ENCODE peak calls at places on chromosome 15, in nine cellular contexts. One of them, this sample, is unnamed.

GRCh38 chr15:63089260-63090043 is 32.2 kb upstream of the LACTB start:
- DNase-seq in cardiac muscle cell: peak
- DNase-seq in right lobe of liver: no peak
- DNase-seq in fibroblast of lung: peak
- DNase-seq in WERI-Rb-1: peak
- DNase-seq in choroid plexus epithelial cell: peak
- DNase-seq in AG04450: peak
- DNase-seq in Panc1: no peak
- DNase-seq in adrenal gland: no peak
- DNase-seq in this sample: no peak

GRCh38 chr15:80526556-80527340 is 122.6 kb downstream of the ARNT2 start:
- DNase-seq in cardiac muscle cell: peak
- DNase-seq in right lobe of liver: no peak
- DNase-seq in fibroblast of lung: peak
- DNase-seq in WERI-Rb-1: no peak
- DNase-seq in choroid plexus epithelial cell: peak
- DNase-seq in AG04450: no peak
- DNase-seq in Panc1: no peak
- DNase-seq in adrenal gland: no peak
- DNase-seq in this sample: no peak

GRCh38 chr15:89291934-89292438 is 42.6 kb downstream of the POLG start:
- DNase-seq in cardiac muscle cell: no peak
- DNase-seq in right lobe of liver: no peak
- DNase-seq in fibroblast of lung: no peak
- DNase-seq in WERI-Rb-1: no peak
- DNase-seq in choroid plexus epithelial cell: no peak
- DNase-seq in AG04450: no peak
- DNase-seq in Panc1: no peak
- DNase-seq in adrenal gland: no peak
- DNase-seq in this sample: no peak

GRCh38 chr15:63061971-63062370 is 19.4 kb downstream of the TPM1 start:
- DNase-seq in cardiac muscle cell: no peak
- DNase-seq in right lobe of liver: no peak
- DNase-seq in fibroblast of lung: no peak
- DNase-seq in WERI-Rb-1: no peak
- DNase-seq in choroid plexus epithelial cell: no peak
- DNase-seq in AG04450: no peak
- DNase-seq in Panc1: no peak
- DNase-seq in adrenal gland: no peak
- DNase-seq in this sample: no peak

GRCh38 chr15:65634381-65634780 is 12.6 kb downstream of the SLC24A1 start:
- DNase-seq in cardiac muscle cell: no peak
- DNase-seq in right lobe of liver: no peak
- DNase-seq in fibroblast of lung: no peak
- DNase-seq in WERI-Rb-1: no peak
- DNase-seq in choroid plexus epithelial cell: no peak
- DNase-seq in AG04450: no peak
- DNase-seq in Panc1: peak
- DNase-seq in adrenal gland: no peak
- DNase-seq in this sample: no peak

GRCh38 chr15:88990185-88990679 is 77.1 kb upstream of the MFGE8 start:
- DNase-seq in cardiac muscle cell: no peak
- DNase-seq in right lobe of liver: no peak
- DNase-seq in fibroblast of lung: no peak
- DNase-seq in WERI-Rb-1: no peak
- DNase-seq in choroid plexus epithelial cell: no peak
- DNase-seq in AG04450: no peak
- DNase-seq in Panc1: no peak
- DNase-seq in adrenal gland: no peak
- DNase-seq in this sample: no peak

GRCh38 chr15:98983333-98983732 is 24.3 kb downstream of the PGPEP1L start:
- DNase-seq in cardiac muscle cell: peak
- DNase-seq in right lobe of liver: no peak
- DNase-seq in fibroblast of lung: peak
- DNase-seq in WERI-Rb-1: no peak
- DNase-seq in choroid plexus epithelial cell: peak
- DNase-seq in AG04450: peak
- DNase-seq in Panc1: peak
- DNase-seq in adrenal gland: peak
- DNase-seq in this sample: peak

GRCh38 chr15:97909291-97909891 is 51.1 kb upstream of the ARRDC4 start:
- DNase-seq in cardiac muscle cell: peak
- DNase-seq in right lobe of liver: peak
- DNase-seq in fibroblast of lung: peak
- DNase-seq in WERI-Rb-1: peak
- DNase-seq in choroid plexus epithelial cell: peak
- DNase-seq in AG04450: peak
- DNase-seq in Panc1: peak
- DNase-seq in adrenal gland: peak
- DNase-seq in this sample: peak

GRCh38 chr15:98226149-98226548 is 265.6 kb downstream of the ARRDC4 start:
- DNase-seq in cardiac muscle cell: no peak
- DNase-seq in right lobe of liver: no peak
- DNase-seq in fibroblast of lung: no peak
- DNase-seq in WERI-Rb-1: no peak
- DNase-seq in choroid plexus epithelial cell: no peak
- DNase-seq in AG04450: no peak
- DNase-seq in Panc1: no peak
- DNase-seq in adrenal gland: no peak
- DNase-seq in this sample: no peak

GRCh38 chr15:85527907-85528306 is 147.5 kb downstream of the AKAP13 start:
- DNase-seq in cardiac muscle cell: peak
- DNase-seq in right lobe of liver: no peak
- DNase-seq in fibroblast of lung: peak
- DNase-seq in WERI-Rb-1: no peak
- DNase-seq in choroid plexus epithelial cell: peak
- DNase-seq in AG04450: peak
- DNase-seq in Panc1: no peak
- DNase-seq in adrenal gland: no peak
- DNase-seq in this sample: no peak

GRCh38 chr15:74210729-74211128 is 8.1 kb upstream of the STRA6 start:
- DNase-seq in cardiac muscle cell: no peak
- DNase-seq in right lobe of liver: no peak
- DNase-seq in fibroblast of lung: no peak
- DNase-seq in WERI-Rb-1: no peak
- DNase-seq in choroid plexus epithelial cell: no peak
- DNase-seq in AG04450: no peak
- DNase-seq in Panc1: no peak
- DNase-seq in adrenal gland: no peak
- DNase-seq in this sample: no peak

GRCh38 chr15:63833246-63833696 is 477 bp downstream of the HERC1 start:
- DNase-seq in cardiac muscle cell: peak
- DNase-seq in right lobe of liver: peak
- DNase-seq in fibroblast of lung: peak
- DNase-seq in WERI-Rb-1: peak
- DNase-seq in choroid plexus epithelial cell: peak
- DNase-seq in AG04450: no peak
- DNase-seq in Panc1: no peak
- DNase-seq in adrenal gland: peak
- DNase-seq in this sample: peak

GRCh38 chr15:79680721-79681120 is 216.1 kb downstream of the MTHFS start:
- DNase-seq in cardiac muscle cell: peak
- DNase-seq in right lobe of liver: no peak
- DNase-seq in fibroblast of lung: peak
- DNase-seq in WERI-Rb-1: no peak
- DNase-seq in choroid plexus epithelial cell: peak
- DNase-seq in AG04450: peak
- DNase-seq in Panc1: no peak
- DNase-seq in adrenal gland: no peak
- DNase-seq in this sample: peak

GRCh38 chr15:31024979-31025378 is 33.6 kb upstream of the MTMR10 start:
- DNase-seq in cardiac muscle cell: no peak
- DNase-seq in right lobe of liver: no peak
- DNase-seq in fibroblast of lung: no peak
- DNase-seq in WERI-Rb-1: no peak
- DNase-seq in choroid plexus epithelial cell: peak
- DNase-seq in AG04450: no peak
- DNase-seq in Panc1: no peak
- DNase-seq in adrenal gland: no peak
- DNase-seq in this sample: no peak

GRCh38 chr15:89430530-89431341 is 65.6 kb downstream of the RHCG start:
- DNase-seq in cardiac muscle cell: peak
- DNase-seq in right lobe of liver: peak
- DNase-seq in fibroblast of lung: peak
- DNase-seq in WERI-Rb-1: peak
- DNase-seq in choroid plexus epithelial cell: peak
- DNase-seq in AG04450: peak
- DNase-seq in Panc1: peak
- DNase-seq in adrenal gland: peak
- DNase-seq in this sample: peak

GRCh38 chr15:48897144-48897814 is 19.3 kb downstream of the EID1 start:
- DNase-seq in cardiac muscle cell: peak
- DNase-seq in right lobe of liver: no peak
- DNase-seq in fibroblast of lung: peak
- DNase-seq in WERI-Rb-1: no peak
- DNase-seq in choroid plexus epithelial cell: peak
- DNase-seq in AG04450: peak
- DNase-seq in Panc1: no peak
- DNase-seq in adrenal gland: no peak
- DNase-seq in this sample: no peak

DNA sequence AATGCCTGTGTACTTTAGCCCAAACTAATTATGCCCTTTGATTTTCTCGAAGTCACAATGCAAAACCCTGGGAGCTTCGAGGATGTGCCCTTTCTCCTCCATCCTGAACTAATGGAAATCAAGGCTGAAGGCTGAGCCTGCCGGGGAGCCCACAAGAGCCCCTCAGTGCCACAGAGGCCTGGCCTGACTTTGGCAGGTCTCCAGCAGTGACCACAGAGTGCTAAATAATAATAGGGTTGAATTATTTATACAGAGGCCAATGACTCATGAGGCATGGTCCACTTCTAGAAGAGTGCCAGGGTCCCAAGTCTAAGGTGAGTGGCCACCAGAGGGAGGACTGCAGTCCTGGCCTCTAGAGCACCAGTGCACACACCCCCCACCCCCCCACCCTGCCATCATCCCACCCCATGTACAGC is 19.1 kb upstream of the GLCE start:
- DNase-seq in cardiac muscle cell: no peak
- DNase-seq in right lobe of liver: no peak
- DNase-seq in fibroblast of lung: peak
- DNase-seq in WERI-Rb-1: no peak
- DNase-seq in choroid plexus epithelial cell: no peak
- DNase-seq in AG04450: no peak
- DNase-seq in Panc1: no peak
- DNase-seq in adrenal gland: no peak
- DNase-seq in this sample: no peak
- TF ChIP-seq CTCF in cardiac muscle cell: no peak
- TF ChIP-seq CTCF in right lobe of liver: peak
- TF ChIP-seq CTCF in fibroblast of lung: no peak
- TF ChIP-seq CTCF in WERI-Rb-1: peak
- TF ChIP-seq CTCF in choroid plexus epithelial cell: no peak
- TF ChIP-seq CTCF in AG04450: no peak
- TF ChIP-seq CTCF in Panc1: no peak
- TF ChIP-seq CTCF in adrenal gland: no peak
- TF ChIP-seq CTCF in this sample: no peak

GRCh38 chr15:40358492-40359353 is 704 bp downstream of the DISP2 start:
- DNase-seq in cardiac muscle cell: no peak
- DNase-seq in right lobe of liver: no peak
- DNase-seq in fibroblast of lung: no peak
- DNase-seq in WERI-Rb-1: peak
- DNase-seq in choroid plexus epithelial cell: no peak
- DNase-seq in AG04450: no peak
- DNase-seq in Panc1: no peak
- DNase-seq in adrenal gland: no peak
- DNase-seq in this sample: peak
- H3K4me3 ChIP-seq in cardiac muscle cell: peak
- H3K4me3 ChIP-seq in right lobe of liver: peak
- H3K4me3 ChIP-seq in fibroblast of lung: peak
- H3K4me3 ChIP-seq in WERI-Rb-1: peak
- H3K4me3 ChIP-seq in choroid plexus epithelial cell: peak
- H3K4me3 ChIP-seq in AG04450: peak
- H3K4me3 ChIP-seq in Panc1: peak
- H3K4me3 ChIP-seq in adrenal gland: peak
- H3K4me3 ChIP-seq in this sample: peak

GRCh38 chr15:58174709-58175108 is 36.5 kb downstream of the AQP9 start:
- DNase-seq in cardiac muscle cell: no peak
- DNase-seq in right lobe of liver: no peak
- DNase-seq in fibroblast of lung: no peak
- DNase-seq in WERI-Rb-1: no peak
- DNase-seq in choroid plexus epithelial cell: no peak
- DNase-seq in AG04450: no peak
- DNase-seq in Panc1: no peak
- DNase-seq in adrenal gland: no peak
- DNase-seq in this sample: no peak
- TF ChIP-seq CTCF in cardiac muscle cell: no peak
- TF ChIP-seq CTCF in right lobe of liver: no peak
- TF ChIP-seq CTCF in fibroblast of lung: no peak
- TF ChIP-seq CTCF in WERI-Rb-1: no peak
- TF ChIP-seq CTCF in choroid plexus epithelial cell: no peak
- TF ChIP-seq CTCF in AG04450: no peak
- TF ChIP-seq CTCF in Panc1: no peak
- TF ChIP-seq CTCF in adrenal gland: no peak
- TF ChIP-seq CTCF in this sample: no peak

GRCh38 chr15:41482478-41482877 is 11.2 kb upstream of the ITPKA start:
- DNase-seq in cardiac muscle cell: no peak
- DNase-seq in right lobe of liver: no peak
- DNase-seq in fibroblast of lung: no peak
- DNase-seq in WERI-Rb-1: no peak
- DNase-seq in choroid plexus epithelial cell: no peak
- DNase-seq in AG04450: no peak
- DNase-seq in Panc1: no peak
- DNase-seq in adrenal gland: no peak
- DNase-seq in this sample: no peak

GRCh38 chr15:41483519-41483918 is 10.2 kb upstream of the ITPKA start:
- DNase-seq in cardiac muscle cell: no peak
- DNase-seq in right lobe of liver: no peak
- DNase-seq in fibroblast of lung: no peak
- DNase-seq in WERI-Rb-1: no peak
- DNase-seq in choroid plexus epithelial cell: no peak
- DNase-seq in AG04450: no peak
- DNase-seq in Panc1: no peak
- DNase-seq in adrenal gland: no peak
- DNase-seq in this sample: no peak

GRCh38 chr15:41485226-41485625 is 8.4 kb upstream of the ITPKA start:
- DNase-seq in cardiac muscle cell: no peak
- DNase-seq in right lobe of liver: peak
- DNase-seq in fibroblast of lung: no peak
- DNase-seq in WERI-Rb-1: no peak
- DNase-seq in choroid plexus epithelial cell: no peak
- DNase-seq in AG04450: no peak
- DNase-seq in Panc1: no peak
- DNase-seq in adrenal gland: no peak
- DNase-seq in this sample: no peak

GRCh38 chr15:41482070-41482469 is 11.6 kb upstream of the ITPKA start:
- DNase-seq in cardiac muscle cell: no peak
- DNase-seq in right lobe of liver: no peak
- DNase-seq in fibroblast of lung: no peak
- DNase-seq in WERI-Rb-1: no peak
- DNase-seq in choroid plexus epithelial cell: no peak
- DNase-seq in AG04450: no peak
- DNase-seq in Panc1: no peak
- DNase-seq in adrenal gland: no peak
- DNase-seq in this sample: no peak

DNA sequence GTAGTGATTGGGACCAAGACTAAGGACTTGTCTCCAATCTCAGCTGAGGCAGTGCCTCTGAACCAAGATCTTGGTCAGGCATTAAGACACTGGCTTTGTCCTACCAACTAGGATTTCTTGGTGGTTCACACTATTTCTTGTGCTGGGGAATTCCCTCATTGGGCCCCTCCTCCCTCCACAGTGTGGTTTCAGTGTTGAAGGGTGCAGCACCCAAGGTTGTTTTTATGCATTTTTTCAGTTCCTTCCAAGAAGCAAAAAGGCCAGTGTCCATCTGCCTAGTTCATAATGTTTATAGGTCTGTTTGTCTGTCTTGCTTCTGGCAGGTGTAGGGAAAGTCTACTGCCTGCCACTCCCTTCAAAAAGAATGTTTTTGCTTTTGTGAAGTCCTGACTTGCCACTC is 10.6 kb upstream of the ITPKA start:
- DNase-seq in cardiac muscle cell: no peak
- DNase-seq in right lobe of liver: no peak
- DNase-seq in fibroblast of lung: no peak
- DNase-seq in WERI-Rb-1: no peak
- DNase-seq in choroid plexus epithelial cell: peak
- DNase-seq in AG04450: no peak
- DNase-seq in Panc1: no peak
- DNase-seq in adrenal gland: no peak
- DNase-seq in this sample: peak
- H3K4me3 ChIP-seq in cardiac muscle cell: no peak
- H3K4me3 ChIP-seq in right lobe of liver: no peak
- H3K4me3 ChIP-seq in fibroblast of lung: no peak
- H3K4me3 ChIP-seq in WERI-Rb-1: no peak
- H3K4me3 ChIP-seq in choroid plexus epithelial cell: no peak
- H3K4me3 ChIP-seq in AG04450: no peak
- H3K4me3 ChIP-seq in Panc1: no peak
- H3K4me3 ChIP-seq in adrenal gland: no peak
- H3K4me3 ChIP-seq in this sample: no peak